ENCODE peak calls at places on chromosomes 4 and X, in six cellular contexts. One of them, this sample, is unnamed.

GRCh38 chr4:3484057-3484973 is 21.2 kb downstream of the DOK7 start:
- DNase-seq in H1: no peak
- DNase-seq in H9: no peak
- DNase-seq in IMR-90: no peak
- DNase-seq in neuronal stem cell: no peak
- DNase-seq in trophoblast cell: peak; percentile 39
- DNase-seq in this sample: no peak

GRCh38 chr4:8443801-8444200 is 3.2 kb downstream of the TRMT44 start:
- DNase-seq in H9: no peak
- DNase-seq in neuronal stem cell: no peak
- DNase-seq in trophoblast cell: peak; percentile 33
- DNase-seq in IMR-90: no peak
- DNase-seq in H1: no peak
- DNase-seq in this sample: no peak

GRCh38 chrX:53605004-53605403 is 81.5 kb downstream of the HUWE1 start:
- DNase-seq in neuronal stem cell: no peak
- DNase-seq in H1: no peak
- DNase-seq in H9: no peak
- DNase-seq in IMR-90: peak; percentile 1
- DNase-seq in trophoblast cell: no peak
- DNase-seq in this sample: no peak

GRCh38 chr4:17468638-17469221 is 43.2 kb downstream of the QDPR start:
- DNase-seq in IMR-90: peak; percentile 44
- DNase-seq in H9: no peak
- DNase-seq in trophoblast cell: no peak
- DNase-seq in H1: no peak
- DNase-seq in neuronal stem cell: peak; percentile 47
- DNase-seq in this sample: peak; percentile 65

GRCh38 chrX:125998432-125998831 is 167.7 kb downstream of the DCAF12L2 start:
- DNase-seq in H1: no peak
- DNase-seq in H9: no peak
- DNase-seq in IMR-90: no peak
- DNase-seq in neuronal stem cell: no peak
- DNase-seq in trophoblast cell: no peak
- DNase-seq in this sample: no peak

GRCh38 chr4:144572660-144573059 is 73.3 kb upstream of the HHIP start:
- DNase-seq in neuronal stem cell: no peak
- DNase-seq in IMR-90: no peak
- DNase-seq in H9: peak; percentile 42
- DNase-seq in trophoblast cell: no peak
- DNase-seq in H1: no peak
- DNase-seq in this sample: no peak

GRCh38 chrX:153778684-153779101 is 2.1 kb upstream of the SRPK3 start:
- DNase-seq in H9: no peak
- DNase-seq in H1: no peak
- DNase-seq in neuronal stem cell: no peak
- DNase-seq in trophoblast cell: no peak
- DNase-seq in IMR-90: no peak
- DNase-seq in this sample: no peak

GRCh38 chr4:155042014-155042413 is 166.4 kb upstream of the NPY2R start:
- DNase-seq in H1: no peak
- DNase-seq in trophoblast cell: no peak
- DNase-seq in neuronal stem cell: no peak
- DNase-seq in IMR-90: no peak
- DNase-seq in H9: no peak
- DNase-seq in this sample: no peak

GRCh38 chr4:174559894-174560293 is 37.6 kb upstream of the HPGD start:
- DNase-seq in H1: no peak
- DNase-seq in H9: peak; percentile 45
- DNase-seq in trophoblast cell: peak; percentile 85
- DNase-seq in IMR-90: no peak
- DNase-seq in neuronal stem cell: peak; percentile 12
- DNase-seq in this sample: no peak

GRCh38 chrX:48083212-48083611 is 11.8 kb upstream of the ZNF630 start:
- DNase-seq in H1: peak; percentile 9
- DNase-seq in H9: peak; percentile 52
- DNase-seq in trophoblast cell: peak; percentile 20
- DNase-seq in IMR-90: peak; percentile 34
- DNase-seq in neuronal stem cell: peak; percentile 11
- DNase-seq in this sample: peak; percentile 51

GRCh38 chr4:165415910-165416309 is 37.1 kb downstream of the CPE start:
- DNase-seq in H9: no peak
- DNase-seq in neuronal stem cell: no peak
- DNase-seq in trophoblast cell: no peak
- DNase-seq in IMR-90: no peak
- DNase-seq in H1: no peak
- DNase-seq in this sample: no peak

GRCh38 chr4:153222790-153223417 is 18.7 kb downstream of the TRIM2 start:
- DNase-seq in trophoblast cell: peak; percentile 35
- DNase-seq in H1: no peak
- DNase-seq in H9: peak; percentile 56
- DNase-seq in neuronal stem cell: no peak
- DNase-seq in IMR-90: peak; percentile 41
- DNase-seq in this sample: peak; percentile 70

GRCh38 chr4:76197971-76198410 is 15.6 kb downstream of the SCARB2 start:
- DNase-seq in IMR-90: peak; percentile 69
- DNase-seq in neuronal stem cell: no peak
- DNase-seq in H1: no peak
- DNase-seq in trophoblast cell: no peak
- DNase-seq in H9: no peak
- DNase-seq in this sample: no peak

GRCh38 chr4:80271806-80272205 is 5.3 kb downstream of the FGF5 start:
- DNase-seq in trophoblast cell: no peak
- DNase-seq in IMR-90: no peak
- DNase-seq in H1: no peak
- DNase-seq in neuronal stem cell: no peak
- DNase-seq in H9: no peak
- DNase-seq in this sample: no peak

GRCh38 chr4:16199132-16199531 is 27.1 kb downstream of the TAPT1 start:
- DNase-seq in trophoblast cell: no peak
- DNase-seq in H9: no peak
- DNase-seq in H1: no peak
- DNase-seq in neuronal stem cell: no peak
- DNase-seq in IMR-90: peak; percentile 37
- DNase-seq in this sample: peak; percentile 40

GRCh38 chr4:186485621-186486062 is 69.7 kb downstream of the MTNR1A start:
- DNase-seq in neuronal stem cell: peak; percentile 45
- DNase-seq in H9: no peak
- DNase-seq in IMR-90: peak; percentile 19
- DNase-seq in trophoblast cell: no peak
- DNase-seq in H1: no peak
- DNase-seq in this sample: peak; percentile 24

GRCh38 chr4:7412586-7412975 is 22.1 kb downstream of the PSAPL1 start:
- DNase-seq in trophoblast cell: no peak
- DNase-seq in H9: peak; percentile 20
- DNase-seq in neuronal stem cell: no peak
- DNase-seq in IMR-90: no peak
- DNase-seq in H1: no peak
- DNase-seq in this sample: no peak

GRCh38 chr4:146521543-146522097 is at the start of gene SLC10A7:
- DNase-seq in H1: peak; percentile 31
- DNase-seq in trophoblast cell: peak; percentile 75
- DNase-seq in IMR-90: peak; percentile 71
- DNase-seq in neuronal stem cell: peak; percentile 69
- DNase-seq in H9: peak; percentile 82
- DNase-seq in this sample: peak; percentile 87

GRCh38 chr4:185709802-185710486 is 102.0 kb downstream of the SORBS2 start:
- DNase-seq in H1: no peak
- DNase-seq in H9: no peak
- DNase-seq in IMR-90: no peak
- DNase-seq in trophoblast cell: no peak
- DNase-seq in neuronal stem cell: no peak
- DNase-seq in this sample: no peak

GRCh38 chr4:3369781-3370660 is 71.7 kb upstream of the HGFAC start:
- DNase-seq in IMR-90: peak; percentile 94
- DNase-seq in neuronal stem cell: peak; percentile 62
- DNase-seq in trophoblast cell: no peak
- DNase-seq in H1: no peak
- DNase-seq in H9: peak; percentile 70
- DNase-seq in this sample: peak; percentile 97

GRCh38 chr4:128573781-128574508 is 235.6 kb upstream of the JADE1 start:
- DNase-seq in H1: no peak
- DNase-seq in neuronal stem cell: no peak
- DNase-seq in trophoblast cell: peak; percentile 58
- DNase-seq in IMR-90: peak; percentile 91
- DNase-seq in H9: no peak
- DNase-seq in this sample: peak; percentile 74

GRCh38 chr4:93684571-93684970 is 144.0 kb upstream of the ATOH1 start:
- DNase-seq in trophoblast cell: no peak
- DNase-seq in IMR-90: no peak
- DNase-seq in H1: no peak
- DNase-seq in neuronal stem cell: no peak
- DNase-seq in H9: no peak
- DNase-seq in this sample: no peak

GRCh38 chrX:100895365-100896075 is 21.4 kb upstream of the NOX1 start:
- DNase-seq in neuronal stem cell: peak; percentile 4
- DNase-seq in H9: peak; percentile 52
- DNase-seq in H1: no peak
- DNase-seq in IMR-90: peak; percentile 44
- DNase-seq in trophoblast cell: peak; percentile 5
- DNase-seq in this sample: peak; percentile 42

GRCh38 chr4:8284391-8284790 is 14.8 kb downstream of the HTRA3 start:
- DNase-seq in trophoblast cell: no peak
- DNase-seq in H1: no peak
- DNase-seq in H9: no peak
- DNase-seq in neuronal stem cell: no peak
- DNase-seq in IMR-90: no peak
- DNase-seq in this sample: no peak

GRCh38 chr4:188942606-188943005 is 803.4 kb downstream of the TRIML1 start:
- DNase-seq in H9: no peak
- DNase-seq in trophoblast cell: no peak
- DNase-seq in neuronal stem cell: no peak
- DNase-seq in IMR-90: peak; percentile 21
- DNase-seq in H1: no peak
- DNase-seq in this sample: peak; percentile 23

GRCh38 chr4:128862608-128863313 is 53.3 kb downstream of the JADE1 start:
- DNase-seq in IMR-90: peak; percentile 72
- DNase-seq in H1: no peak
- DNase-seq in neuronal stem cell: no peak
- DNase-seq in trophoblast cell: no peak
- DNase-seq in H9: no peak
- DNase-seq in this sample: peak; percentile 54

GRCh38 chr4:94714761-94715160 is 43.0 kb upstream of the BMPR1B start:
- DNase-seq in H9: no peak
- DNase-seq in neuronal stem cell: no peak
- DNase-seq in trophoblast cell: peak; percentile 78
- DNase-seq in H1: no peak
- DNase-seq in IMR-90: peak; percentile 74
- DNase-seq in this sample: peak; percentile 57

GRCh38 chrX:63932907-63933306 is 147.9 kb upstream of the ARHGEF9 start:
- DNase-seq in IMR-90: no peak
- DNase-seq in H1: no peak
- DNase-seq in H9: no peak
- DNase-seq in trophoblast cell: no peak
- DNase-seq in neuronal stem cell: no peak
- DNase-seq in this sample: no peak

GRCh38 chr4:5365071-5366008 is 314.1 kb downstream of the STK32B start:
- DNase-seq in IMR-90: peak; percentile 97
- DNase-seq in neuronal stem cell: peak; percentile 6
- DNase-seq in H9: peak; percentile 44
- DNase-seq in trophoblast cell: peak; percentile 83
- DNase-seq in H1: peak; percentile 27
- DNase-seq in this sample: peak; percentile 96

GRCh38 chr4:158786155-158786581 is 17.3 kb downstream of the FNIP2 start:
- DNase-seq in trophoblast cell: no peak
- DNase-seq in H9: no peak
- DNase-seq in neuronal stem cell: no peak
- DNase-seq in IMR-90: peak; percentile 28
- DNase-seq in H1: no peak
- DNase-seq in this sample: no peak

GRCh38 chrX:44765556-44765955 is 78.3 kb upstream of the DUSP21 start:
- DNase-seq in IMR-90: no peak
- DNase-seq in H9: no peak
- DNase-seq in H1: no peak
- DNase-seq in neuronal stem cell: no peak
- DNase-seq in trophoblast cell: no peak
- DNase-seq in this sample: no peak

GRCh38 chrX:44770111-44770510 is 73.7 kb upstream of the DUSP21 start:
- DNase-seq in IMR-90: no peak
- DNase-seq in trophoblast cell: no peak
- DNase-seq in H9: no peak
- DNase-seq in H1: no peak
- DNase-seq in neuronal stem cell: no peak
- DNase-seq in this sample: no peak

GRCh38 chrX:44767308-44767707 is 76.5 kb upstream of the DUSP21 start:
- DNase-seq in neuronal stem cell: no peak
- DNase-seq in trophoblast cell: no peak
- DNase-seq in H9: no peak
- DNase-seq in IMR-90: no peak
- DNase-seq in H1: no peak
- DNase-seq in this sample: no peak
- H2AFZ ChIP-seq in neuronal stem cell: no peak overlapping the region
- H2AFZ ChIP-seq in trophoblast cell: no peak overlapping the region
- H2AFZ ChIP-seq in H9: no peak overlapping the region
- H2AFZ ChIP-seq in IMR-90: no peak overlapping the region
- H2AFZ ChIP-seq in H1: no peak overlapping the region
- H2AFZ ChIP-seq in this sample: no peak overlapping the region

GRCh38 chr4:1721666-1722550 is 587 bp downstream of the TACC3 start:
- DNase-seq in H1: no peak
- DNase-seq in IMR-90: no peak
- DNase-seq in neuronal stem cell: no peak
- DNase-seq in H9: peak; percentile 27
- DNase-seq in trophoblast cell: no peak
- DNase-seq in this sample: no peak
- H3K4ac ChIP-seq in H1: no peak overlapping the region
- H3K4ac ChIP-seq in IMR-90: peak overlapping the region; percentile 46
- H3K4ac ChIP-seq in neuronal stem cell: peak overlapping the region; percentile 98
- H3K4ac ChIP-seq in H9: no peak overlapping the region
- H3K4ac ChIP-seq in trophoblast cell: peak overlapping the region; percentile 59
- H3K4ac ChIP-seq in this sample: no peak overlapping the region

DNA sequence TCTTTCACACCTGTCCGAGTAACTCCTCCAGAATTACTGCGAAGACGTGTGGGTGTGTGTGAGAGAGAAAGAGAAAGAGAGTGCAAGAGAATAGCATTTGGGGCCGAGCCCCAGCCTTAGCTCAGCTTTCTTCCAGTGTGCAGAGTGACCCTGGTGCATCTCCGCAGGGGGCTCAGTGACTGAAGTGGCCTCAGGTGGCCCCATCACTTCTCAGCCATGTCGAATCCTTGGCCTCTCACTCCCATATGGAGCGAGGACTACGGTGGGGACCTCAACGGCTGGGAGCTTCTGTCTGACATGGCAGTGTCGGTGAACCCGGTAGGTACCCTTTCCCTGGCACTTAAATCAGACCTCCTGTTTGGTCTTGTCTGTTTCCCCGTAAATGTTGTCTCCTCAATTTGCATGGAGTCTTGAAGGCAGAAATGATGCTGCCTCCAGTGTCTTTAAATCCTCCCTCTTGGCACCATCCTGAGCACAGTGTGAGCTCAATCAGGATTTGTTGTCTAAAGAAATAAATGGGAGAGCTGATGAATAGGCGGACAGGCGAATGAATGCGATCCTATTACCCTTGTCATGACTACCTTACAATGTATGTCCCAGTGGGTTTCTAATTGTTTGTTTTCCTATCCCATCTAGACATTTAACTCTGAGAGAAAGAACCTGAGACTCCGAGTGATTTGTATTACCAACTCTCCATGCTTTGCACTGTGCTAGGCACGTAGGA is 305.9 kb downstream of the AFF2 start:
- DNase-seq in neuronal stem cell: no peak
- DNase-seq in H9: no peak
- DNase-seq in trophoblast cell: no peak
- DNase-seq in IMR-90: no peak
- DNase-seq in H1: no peak
- DNase-seq in this sample: no peak
- H2AFZ ChIP-seq in neuronal stem cell: no peak overlapping the region
- H2AFZ ChIP-seq in H9: no peak overlapping the region
- H2AFZ ChIP-seq in trophoblast cell: no peak overlapping the region
- H2AFZ ChIP-seq in IMR-90: no peak overlapping the region
- H2AFZ ChIP-seq in H1: no peak overlapping the region
- H2AFZ ChIP-seq in this sample: no peak overlapping the region

GRCh38 chrX:40272141-40272540 is 174.4 kb upstream of the BCOR start:
- DNase-seq in trophoblast cell: peak; percentile 50
- DNase-seq in IMR-90: no peak
- DNase-seq in neuronal stem cell: no peak
- DNase-seq in H1: no peak
- DNase-seq in H9: no peak
- DNase-seq in this sample: no peak
- H3K4ac ChIP-seq in trophoblast cell: no peak overlapping the region
- H3K4ac ChIP-seq in IMR-90: no peak overlapping the region
- H3K4ac ChIP-seq in neuronal stem cell: no peak overlapping the region
- H3K4ac ChIP-seq in H1: no peak overlapping the region
- H3K4ac ChIP-seq in H9: no peak overlapping the region
- H3K4ac ChIP-seq in this sample: no peak overlapping the region